ENCODE peak calls at places on chromosomes 4 and X, in ten cellular contexts. C, N, B, E, I, X, D, M, L and Z are unnamed samples. For H3K27me3, the result is how much of the 10 kb centered on the place peaks cover.

GRCh38 chr4:105474110-105474518 is 252 bp upstream of the PPA2 start:
- DNase-seq in C (peak), N (peak), B (peak), E (peak), I (no peak), X (peak), D (no peak), M (no peak), L (peak), Z (peak)

GRCh38 chr4:157043131-157043530 is 32.8 kb upstream of the GLRB start:
- DNase-seq in C (no peak), N (no peak), B (no peak), E (no peak), I (no peak), X (no peak), D (peak), M (peak), L (no peak), Z (no peak)

GRCh38 chrX:25860322-25860721 is 277.8 kb upstream of the MAGEB18 start:
- DNase-seq in C (no peak), N (peak), B (no peak), E (no peak), I (no peak), X (no peak), D (no peak), M (no peak), L (no peak), Z (no peak)

GRCh38 chr4:5968246-5968645 is 50.0 kb downstream of the C4orf50 start:
- DNase-seq in C (no peak), N (no peak), B (peak), E (no peak), I (no peak), X (peak), D (no peak), M (no peak), L (no peak), Z (no peak)

GRCh38 chrX:33183366-33183765 is 28.0 kb downstream of the DMD start:
- DNase-seq in C (no peak), N (peak), B (no peak), E (no peak), I (no peak), X (peak), D (no peak), M (peak), L (no peak), Z (peak)

GRCh38 chrX:1500701-1501624 is 36.0 kb downstream of the P2RY8 start:
- DNase-seq in C (no peak), N (no peak), B (peak), E (no peak), I (no peak), X (no peak), D (no peak), M (no peak), L (peak), Z (no peak)

GRCh38 chr4:39353478-39354177 is 12.5 kb downstream of the RFC1 start:
- DNase-seq in C (no peak), N (no peak), B (no peak), E (no peak), I (no peak), X (no peak), D (no peak), M (peak), L (no peak), Z (no peak)

GRCh38 chr4:8377103-8378075 is 63.1 kb downstream of the ACOX3 start:
- DNase-seq in C (no peak), N (peak), B (no peak), E (no peak), I (no peak), X (no peak), D (no peak), M (no peak), L (no peak), Z (no peak)

GRCh38 chr4:10584042-10584441 is 100.5 kb downstream of the CLNK start:
- DNase-seq in C (peak), N (no peak), B (no peak), E (no peak), I (no peak), X (peak), D (peak), M (no peak), L (no peak), Z (no peak)

GRCh38 chrX:11553594-11553993 is 112.1 kb downstream of the ARHGAP6 start:
- DNase-seq in C (no peak), N (no peak), B (no peak), E (no peak), I (no peak), X (no peak), D (no peak), M (no peak), L (no peak), Z (no peak)

GRCh38 chrX:102957751-102958150 is 20.7 kb downstream of the RAB40AL start:
- DNase-seq in C (no peak), N (no peak), B (no peak), E (no peak), I (no peak), X (no peak), D (no peak), M (no peak), L (no peak), Z (no peak)

GRCh38 chr4:138310991-138311390 is 68.8 kb upstream of the SLC7A11 start:
- DNase-seq in C (no peak), N (no peak), B (no peak), E (no peak), I (no peak), X (no peak), D (no peak), M (no peak), L (no peak), Z (no peak)

GRCh38 chr4:83889802-83890201 is 353.9 kb downstream of the GPAT3 start:
- DNase-seq in C (no peak), N (no peak), B (no peak), E (no peak), I (no peak), X (no peak), D (no peak), M (no peak), L (no peak), Z (no peak)

GRCh38 chr4:104093247-104093646 is 373.5 kb upstream of the TACR3 start:
- DNase-seq in C (no peak), N (no peak), B (no peak), E (no peak), I (no peak), X (no peak), D (no peak), M (no peak), L (no peak), Z (no peak)

GRCh38 chr4:24794111-24794860 is 1.1 kb upstream of the SOD3 start:
- DNase-seq in C (peak), N (peak), B (peak), E (no peak), I (no peak), X (no peak), D (no peak), M (no peak), L (no peak), Z (no peak)

GRCh38 chrX:152886716-152887115 is 11.2 kb upstream of the ZNF185 start:
- DNase-seq in C (no peak), N (no peak), B (no peak), E (no peak), I (no peak), X (no peak), D (no peak), M (no peak), L (no peak), Z (peak)

GRCh38 chr4:6834867-6835266 is 52.3 kb downstream of the KIAA0232 start:
- DNase-seq in C (no peak), N (no peak), B (no peak), E (no peak), I (no peak), X (no peak), D (no peak), M (no peak), L (no peak), Z (no peak)

GRCh38 chr4:81913427-81913878 is 441.7 kb upstream of the RASGEF1B start:
- DNase-seq in C (peak), N (no peak), B (no peak), E (no peak), I (peak), X (peak), D (peak), M (peak), L (no peak), Z (no peak)

GRCh38 chr4:76977731-76978350 is 28.3 kb downstream of the SEPTIN11 start:
- DNase-seq in C (no peak), N (no peak), B (no peak), E (no peak), I (no peak), X (no peak), D (no peak), M (no peak), L (no peak), Z (no peak)

GRCh38 chr4:106034205-106034604 is 138.9 kb downstream of the NPNT start:
- DNase-seq in C (no peak), N (no peak), B (no peak), E (no peak), I (no peak), X (no peak), D (no peak), M (no peak), L (no peak), Z (no peak)

GRCh38 chrX:43853225-43853828 is 28.9 kb downstream of the MAOB start:
- DNase-seq in C (no peak), N (no peak), B (no peak), E (no peak), I (no peak), X (no peak), D (no peak), M (no peak), L (no peak), Z (no peak)

GRCh38 chr4:11132478-11132877 is 296.2 kb downstream of the HS3ST1 start:
- DNase-seq in C (no peak), N (no peak), B (no peak), E (no peak), I (no peak), X (no peak), D (no peak), M (no peak), L (no peak), Z (no peak)

GRCh38 chrX:12581546-12581945 is 209.7 kb upstream of the PRPS2 start:
- DNase-seq in C (no peak), N (no peak), B (no peak), E (no peak), I (no peak), X (no peak), D (no peak), M (no peak), L (no peak), Z (no peak)

GRCh38 chr4:98571161-98571786 is 87.1 kb downstream of the TSPAN5 start:
- DNase-seq in C (no peak), N (no peak), B (no peak), E (no peak), I (no peak), X (no peak), D (no peak), M (no peak), L (peak), Z (no peak)

GRCh38 chrX:23246001-23246400 is 88.6 kb upstream of the PTCHD1 start:
- DNase-seq in C (no peak), N (no peak), B (no peak), E (no peak), I (no peak), X (no peak), D (no peak), M (no peak), L (no peak), Z (no peak)

GRCh38 chrX:154727418-154728323 is 23.2 kb downstream of the GAB3 start:
- DNase-seq in C (peak), N (peak), B (no peak), E (peak), I (no peak), X (no peak), D (no peak), M (no peak), L (peak), Z (peak)

GRCh38 chrX:131288188-131288587 is 918 bp downstream of the IGSF1 start:
- DNase-seq in C (no peak), N (no peak), B (no peak), E (no peak), I (no peak), X (no peak), D (no peak), M (no peak), L (no peak), Z (no peak)

GRCh38 chrX:123846598-123847038 is 13.2 kb upstream of the XIAP start:
- DNase-seq in C (no peak), N (no peak), B (no peak), E (no peak), I (no peak), X (no peak), D (no peak), M (no peak), L (no peak), Z (no peak)

GRCh38 chr4:113979973-113980615 is 647 bp upstream of the ARSJ start:
- DNase-seq in C (no peak), N (no peak), B (no peak), E (no peak), I (no peak), X (no peak), D (no peak), M (no peak), L (no peak), Z (no peak)

GRCh38 chr4:123121241-123121907 is 199.0 kb upstream of the NUDT6 start:
- DNase-seq in C (no peak), N (no peak), B (no peak), E (no peak), I (no peak), X (no peak), D (peak), M (no peak), L (no peak), Z (no peak)

GRCh38 chr4:186137193-186137792 is 32.8 kb downstream of the FAM149A start:
- DNase-seq in C (no peak), N (no peak), B (no peak), E (no peak), I (no peak), X (no peak), D (no peak), M (peak), L (peak), Z (no peak)

GRCh38 chrX:74246524-74246923 is 57.5 kb upstream of the ZCCHC13 start:
- DNase-seq in C (no peak), N (no peak), B (no peak), E (no peak), I (no peak), X (no peak), D (no peak), M (no peak), L (no peak), Z (no peak)

GRCh38 chrX:84133023-84133422 is 55.0 kb downstream of the RPS6KA6 start:
- DNase-seq in C (no peak), N (no peak), B (no peak), E (no peak), I (no peak), X (no peak), D (no peak), M (no peak), L (no peak), Z (no peak)

GRCh38 chrX:72208126-72208525 is 26.6 kb downstream of the PIN4 start:
- DNase-seq in C (no peak), N (no peak), B (no peak), E (no peak), I (no peak), X (no peak), D (no peak), M (no peak), L (no peak), Z (no peak)

GRCh38 chr4:53500552-53500951 is 90.7 kb downstream of the LNX1 start:
- DNase-seq in C (no peak), N (no peak), B (no peak), E (no peak), I (no peak), X (no peak), D (no peak), M (no peak), L (no peak), Z (no peak)

GRCh38 chrX:44874481-44875184 is 1.6 kb downstream of the KDM6A start:
- DNase-seq in C (peak), N (no peak), B (no peak), E (no peak), I (peak), X (peak), D (no peak), M (peak), L (no peak), Z (peak)

GRCh38 chrX:12548746-12549145 is 242.5 kb upstream of the PRPS2 start:
- DNase-seq in C (no peak), N (no peak), B (no peak), E (no peak), I (no peak), X (no peak), D (no peak), M (no peak), L (no peak), Z (no peak)

GRCh38 chr4:87521757-87522374 is 7.3 kb downstream of the SPARCL1 start:
- DNase-seq in C (no peak), N (no peak), B (no peak), E (no peak), I (peak), X (no peak), D (no peak), M (no peak), L (no peak), Z (no peak)

GRCh38 chrX:74349387-74349786 is 45.4 kb downstream of the ZCCHC13 start:
- DNase-seq in C (no peak), N (no peak), B (no peak), E (no peak), I (no peak), X (no peak), D (peak), M (no peak), L (no peak), Z (no peak)

GRCh38 chr4:20255823-20256222 is 4.1 kb downstream of the SLIT2 start:
- DNase-seq in C (no peak), N (no peak), B (no peak), E (no peak), I (no peak), X (no peak), D (no peak), M (no peak), L (no peak), Z (no peak)
- H3K27me3 ChIP-seq in C (half or more), N (under half), B (under half), E (under half), I (under half), X (under half), D (under half), M (under half), L (under half), Z (under half)

DNA sequence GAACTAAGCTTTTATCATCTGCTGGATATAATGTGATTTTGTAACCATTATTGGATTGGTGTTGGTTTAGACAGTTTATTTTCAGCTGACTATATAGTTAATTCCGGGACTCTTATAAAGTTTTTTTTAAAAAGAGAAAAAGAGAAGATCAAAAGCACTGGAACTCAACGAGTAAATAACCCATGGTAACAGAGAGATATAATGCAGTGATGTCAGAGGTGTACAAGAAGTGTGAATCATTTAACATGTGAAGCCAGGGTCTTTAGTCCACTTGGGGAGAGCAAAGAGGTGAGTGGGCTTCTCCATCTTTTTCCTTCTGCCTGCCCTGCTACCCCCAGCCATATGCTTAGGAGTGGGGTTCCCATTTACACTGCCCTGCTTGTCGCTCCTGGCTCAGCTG is 3.2 kb downstream of the TMEM165 start:
- DNase-seq in C (no peak), N (no peak), B (no peak), E (no peak), I (no peak), X (no peak), D (peak), M (peak), L (no peak), Z (no peak)
- TF ChIP-seq EP300 in C (no peak), N (no peak), B (no peak), E (no peak), I (no peak), X (no peak), D (no peak), M (no peak), L (no peak), Z (no peak)

GRCh38 chr4:20086067-20086466 is 165.6 kb upstream of the SLIT2 start:
- DNase-seq in C (no peak), N (no peak), B (no peak), E (no peak), I (no peak), X (no peak), D (no peak), M (no peak), L (no peak), Z (no peak)
- H3K27me3 ChIP-seq in C (under half), N (under half), B (under half), E (under half), I (under half), X (under half), D (under half), M (under half), L (under half), Z (under half)

GRCh38 chr4:71009796-71010588 is 16.5 kb downstream of the DCK start:
- DNase-seq in C (no peak), N (no peak), B (no peak), E (no peak), I (peak), X (no peak), D (peak), M (peak), L (no peak), Z (no peak)
- TF ChIP-seq EP300 in C (no peak), N (no peak), B (no peak), E (no peak), I (no peak), X (no peak), D (no peak), M (no peak), L (no peak), Z (no peak)

GRCh38 chrX:70424801-70425200 is 1.7 kb downstream of the GDPD2 start:
- DNase-seq in C (no peak), N (no peak), B (no peak), E (no peak), I (no peak), X (no peak), D (no peak), M (no peak), L (no peak), Z (no peak)
- H3K27me3 ChIP-seq in C (under half), N (under half), B (under half), E (under half), I (under half), X (under half), D (under half), M (under half), L (under half), Z (under half)

DNA sequence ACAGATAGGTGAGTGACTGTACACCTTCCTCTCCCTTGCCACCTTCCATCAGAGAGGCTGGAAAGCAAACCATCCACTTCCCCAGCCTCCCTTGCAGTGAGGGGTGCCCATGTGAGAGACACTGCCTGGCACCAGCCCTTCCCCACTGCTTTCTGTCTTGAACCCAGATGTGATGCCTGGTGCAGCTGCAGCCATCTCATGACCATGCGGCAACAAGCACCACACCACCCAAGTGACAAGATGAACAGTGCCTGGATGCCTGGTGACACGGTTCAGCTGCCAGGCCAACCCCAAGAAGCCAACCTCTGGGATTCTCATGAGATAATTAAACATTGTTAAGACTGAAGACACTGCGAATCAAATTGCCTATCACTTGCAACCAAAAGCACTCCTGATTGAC is 31.4 kb downstream of the OTOP1 start:
- DNase-seq in C (no peak), N (no peak), B (no peak), E (no peak), I (no peak), X (no peak), D (no peak), M (no peak), L (no peak), Z (no peak)
- TF ChIP-seq EP300 in C (no peak), N (no peak), B (no peak), E (no peak), I (no peak), X (no peak), D (no peak), M (no peak), L (no peak), Z (no peak)

GRCh38 chr4:1571986-1572385 is 112.1 kb downstream of the FAM53A start:
- DNase-seq in C (no peak), N (peak), B (no peak), E (no peak), I (no peak), X (no peak), D (no peak), M (no peak), L (no peak), Z (no peak)
- H3K27me3 ChIP-seq in C (under half), N (under half), B (under half), E (under half), I (under half), X (under half), D (under half), M (under half), L (under half), Z (under half)

DNA sequence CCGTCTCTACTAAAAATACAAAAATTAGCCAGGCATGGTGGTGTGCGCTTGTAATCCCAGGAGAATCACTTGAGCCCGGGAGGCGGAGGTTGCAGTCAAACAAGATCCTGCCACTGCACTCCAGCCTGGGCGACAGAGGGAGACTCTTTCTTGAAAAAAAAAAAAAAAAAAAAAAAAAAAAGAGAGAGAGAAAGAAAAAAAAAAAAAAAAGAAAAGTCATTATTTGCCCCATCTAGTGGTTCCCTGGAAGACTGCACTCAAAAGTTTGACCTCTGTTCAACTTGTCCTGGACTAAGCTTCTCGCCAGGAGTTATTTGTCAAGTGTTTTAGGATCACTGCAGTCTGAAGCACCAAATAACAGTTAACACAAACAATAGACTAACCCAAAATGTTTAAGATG is 45.3 kb upstream of the KCTD8 start:
- DNase-seq in C (no peak), N (no peak), B (no peak), E (no peak), I (peak), X (no peak), D (peak), M (peak), L (no peak), Z (no peak)
- TF ChIP-seq EP300 in C (no peak), N (no peak), B (no peak), E (no peak), I (no peak), X (no peak), D (no peak), M (no peak), L (no peak), Z (no peak)

GRCh38 chrX:41960142-41960541 is 36.8 kb upstream of the CASK start:
- DNase-seq in C (no peak), N (no peak), B (no peak), E (no peak), I (no peak), X (no peak), D (no peak), M (no peak), L (no peak), Z (no peak)
- H3K27me3 ChIP-seq in C (under half), N (under half), B (under half), E (under half), I (under half), X (under half), D (under half), M (under half), L (under half), Z (under half)